ENCODE peak calls at places on chromosomes 2 and 18, in seven cellular contexts. R, T, Y, Q, H, C and N are unnamed samples.
A peak's percentile ranks its signal among the peaks of the same experiment; 100 is the strongest.

GRCh38 chr2:224042191-224042696 is 3.2 kb upstream of the SERPINE2 start:
- DNase-seq in C (no peak), H (no peak), T (no peak), Y (no peak), Q (peak; percentile 27), R (no peak), N (no peak)

GRCh38 chr2:172624996-172625395 is 69.1 kb downstream of the PDK1 start:
- DNase-seq in R (no peak), T (no peak), C (no peak), H (no peak), Y (no peak), Q (no peak), N (no peak)

GRCh38 chr2:92072461-92073035 is 2798.7 kb upstream of the TEKT4 start:
- DNase-seq in T (no peak), Q (no peak), Y (no peak), R (peak; percentile 56), H (no peak), C (no peak), N (peak; percentile 69)

GRCh38 chr2:150041721-150042450 is 445.6 kb downstream of the RND3 start:
- DNase-seq in T (no peak), R (no peak), C (no peak), Q (no peak), H (no peak), Y (no peak), N (no peak)

GRCh38 chr2:236107971-236108625 is 60.1 kb downstream of the GBX2 start:
- DNase-seq in C (no peak), Y (no peak), R (no peak), Q (no peak), T (no peak), H (no peak), N (no peak)

GRCh38 chr2:215917953-215918620 is 95.3 kb downstream of the MREG start:
- DNase-seq in Y (no peak), H (no peak), C (no peak), T (no peak), R (no peak), Q (no peak), N (no peak)

GRCh38 chr2:6447209-6447608 is 418.5 kb downstream of the CMPK2 start:
- DNase-seq in R (no peak), Y (no peak), H (no peak), C (no peak), Q (no peak), T (no peak), N (no peak)

GRCh38 chr2:196681510-196681909 is 42.0 kb downstream of the CCDC150 start:
- DNase-seq in T (no peak), H (no peak), C (no peak), R (no peak), Q (no peak), Y (no peak), N (no peak)

GRCh38 chr2:13884271-13884976 is 748.1 kb upstream of the LRATD1 start:
- DNase-seq in Q (no peak), Y (no peak), H (no peak), T (no peak), R (no peak), C (no peak), N (no peak)

GRCh38 chr2:40123746-40124145 is 328.1 kb downstream of the SLC8A1 start:
- DNase-seq in Y (no peak), C (no peak), Q (no peak), T (no peak), H (no peak), R (no peak), N (no peak)

GRCh38 chr18:7168408-7168807 is 50.8 kb upstream of the LAMA1 start:
- DNase-seq in Q (no peak), H (no peak), R (no peak), C (no peak), Y (no peak), T (no peak), N (no peak)

GRCh38 chr18:43620936-43621335 is 343.6 kb upstream of the SYT4 start:
- DNase-seq in T (peak; percentile 36), H (no peak), Y (no peak), Q (peak; percentile 47), C (peak; percentile 26), R (no peak), N (no peak)

GRCh38 chr2:21774691-21775090 is 650.9 kb downstream of the TDRD15 start:
- DNase-seq in Q (no peak), C (no peak), H (no peak), T (no peak), R (no peak), Y (no peak), N (no peak)

GRCh38 chr2:64699712-64700111 is 46.0 kb upstream of the SERTAD2 start:
- DNase-seq in T (no peak), C (no peak), H (no peak), R (no peak), Q (peak; percentile 51), Y (no peak), N (no peak)

GRCh38 chr2:46036929-46037328 is 260.3 kb upstream of the EPAS1 start:
- DNase-seq in Q (no peak), C (no peak), T (no peak), H (no peak), Y (no peak), R (no peak), N (no peak)

GRCh38 chr2:127400533-127400896 is 12.7 kb upstream of the MAP3K2 start:
- DNase-seq in Y (peak; percentile 80), C (no peak), R (peak; percentile 11), Q (no peak), H (no peak), T (peak; percentile 64), N (no peak)

GRCh38 chr2:173159794-173160463 is 84.3 kb downstream of the MAP3K20 start:
- DNase-seq in Y (peak; percentile 56), H (no peak), T (peak; percentile 46), Q (no peak), R (no peak), C (peak; percentile 54), N (no peak)

GRCh38 chr2:66772618-66773017 is 337.7 kb downstream of the MEIS1 start:
- DNase-seq in Y (no peak), C (no peak), R (no peak), H (no peak), T (peak; percentile 10), Q (no peak), N (no peak)

GRCh38 chr2:15708161-15708560 is 116.5 kb downstream of the DDX1 start:
- DNase-seq in C (no peak), H (no peak), T (no peak), Q (no peak), Y (no peak), R (no peak), N (no peak)

GRCh38 chr2:28567076-28567471 is 71.2 kb downstream of the PLB1 start:
- DNase-seq in T (no peak), C (no peak), Y (no peak), Q (no peak), R (no peak), H (no peak), N (no peak)